ENCODE peak calls at places on chromosomes 1 and 21, in seven cellular contexts. A is GM10248, S is esophagus squamous epithelium, Z is cardiac muscle cell, E is progenitor cell of endocrine pancreas, H is AG04450, R is OCI-LY7. P is an unnamed sample.

GRCh38 chr21:33854604-33855003 is 61.0 kb downstream of the ATP5PO start:
- DNase-seq in R (no peak), A (no peak), E (no peak), S (no peak), Z (no peak), H (no peak), P (no peak)

GRCh38 chr1:66824771-66825170 is 23.7 kb upstream of the INSL5 start:
- DNase-seq in E (no peak), H (no peak), S (no peak), A (no peak), R (no peak), Z (no peak), P (no peak)

GRCh38 chr1:119815361-119815760 is 4.1 kb upstream of the REG4 start:
- DNase-seq in H (no peak), S (no peak), E (no peak), Z (no peak), R (no peak), A (no peak), P (no peak)

GRCh38 chr1:182786223-182787001 is 3.2 kb upstream of the NPL start:
- DNase-seq in R (peak), A (peak), S (no peak), E (peak), H (peak), Z (peak), P (peak)

GRCh38 chr1:183025782-183026774 is 2.9 kb downstream of the LAMC1 start:
- DNase-seq in S (no peak), A (peak), H (no peak), E (no peak), Z (no peak), R (no peak), P (peak)

GRCh38 chr1:159953866-159954515 is at the start of gene SLAMF9:
- DNase-seq in A (no peak), H (no peak), Z (no peak), E (no peak), R (no peak), S (no peak), P (no peak)

GRCh38 chr1:85656256-85656655 is 52.0 kb downstream of the ZNHIT6 start:
- DNase-seq in E (no peak), A (no peak), Z (no peak), R (no peak), H (peak), S (no peak), P (no peak)

GRCh38 chr1:211606327-211606913 is 27.5 kb upstream of the SLC30A1 start:
- DNase-seq in Z (no peak), H (no peak), R (no peak), A (peak), E (no peak), S (no peak), P (peak)

GRCh38 chr1:241722984-241723383 is 70.9 kb downstream of the WDR64 start:
- DNase-seq in E (no peak), A (no peak), S (no peak), Z (no peak), H (no peak), R (no peak), P (no peak)

GRCh38 chr21:34877485-34878128 is 171.5 kb downstream of the RUNX1 start:
- DNase-seq in H (no peak), S (no peak), A (no peak), E (no peak), R (no peak), Z (no peak), P (no peak)

GRCh38 chr1:41358152-41358937 is 2.9 kb upstream of the FOXO6 start:
- DNase-seq in Z (peak), E (no peak), S (no peak), A (no peak), R (no peak), H (no peak), P (no peak)

GRCh38 chr1:53706356-53706755 is 32.6 kb downstream of the GLIS1 start:
- DNase-seq in Z (no peak), E (no peak), R (no peak), A (no peak), S (no peak), H (no peak), P (no peak)

GRCh38 chr1:105442901-105443300 is 1613.6 kb upstream of the PRMT6 start:
- DNase-seq in Z (no peak), H (no peak), A (no peak), S (no peak), R (no peak), E (no peak), P (no peak)

GRCh38 chr1:10767282-10767681 is 29.2 kb downstream of the CASZ1 start:
- DNase-seq in S (no peak), Z (no peak), H (no peak), E (no peak), A (no peak), R (no peak), P (no peak)

GRCh38 chr1:212950243-212951057 is at the start of gene VASH2:
- DNase-seq in S (peak), E (peak), Z (peak), R (peak), H (no peak), A (peak), P (peak)

GRCh38 chr1:182229907-182230522 is 161.6 kb downstream of the GLUL start:
- DNase-seq in Z (peak), S (no peak), H (no peak), E (no peak), R (no peak), A (no peak), P (no peak)

GRCh38 chr1:56404066-56404465 is 175.3 kb downstream of the PLPP3 start:
- DNase-seq in E (no peak), Z (no peak), A (no peak), S (no peak), H (no peak), R (no peak), P (no peak)

GRCh38 chr21:26147535-26147934 is 23.0 kb downstream of the APP start:
- DNase-seq in Z (no peak), E (no peak), H (no peak), S (no peak), R (no peak), A (no peak), P (no peak)

GRCh38 chr1:101128211-101128727 is 102.7 kb upstream of the DPH5 start:
- DNase-seq in A (peak), E (no peak), R (peak), H (no peak), S (no peak), Z (no peak), P (peak)

GRCh38 chr1:151828931-151829330 is 2.7 kb downstream of the RORC start:
- DNase-seq in Z (peak), R (no peak), A (no peak), S (no peak), E (no peak), H (no peak), P (no peak)

GRCh38 chr1:237913345-237913744 is 22.6 kb upstream of the ZP4 start:
- DNase-seq in E (no peak), Z (no peak), A (no peak), R (no peak), S (no peak), H (no peak), P (no peak)

GRCh38 chr1:104468282-104468681 is 718.6 kb downstream of the AMY1C start:
- DNase-seq in H (no peak), E (no peak), R (no peak), Z (no peak), S (no peak), A (no peak), P (no peak)

GRCh38 chr1:173420330-173420806 is 56.8 kb upstream of the PRDX6 start:
- DNase-seq in S (no peak), Z (peak), A (no peak), E (peak), R (peak), H (peak), P (no peak)

GRCh38 chr1:39576016-39576657 is 453 bp downstream of the PABPC4 start:
- DNase-seq in S (no peak), A (peak), R (peak), H (no peak), Z (peak), E (no peak), P (peak)

DNA sequence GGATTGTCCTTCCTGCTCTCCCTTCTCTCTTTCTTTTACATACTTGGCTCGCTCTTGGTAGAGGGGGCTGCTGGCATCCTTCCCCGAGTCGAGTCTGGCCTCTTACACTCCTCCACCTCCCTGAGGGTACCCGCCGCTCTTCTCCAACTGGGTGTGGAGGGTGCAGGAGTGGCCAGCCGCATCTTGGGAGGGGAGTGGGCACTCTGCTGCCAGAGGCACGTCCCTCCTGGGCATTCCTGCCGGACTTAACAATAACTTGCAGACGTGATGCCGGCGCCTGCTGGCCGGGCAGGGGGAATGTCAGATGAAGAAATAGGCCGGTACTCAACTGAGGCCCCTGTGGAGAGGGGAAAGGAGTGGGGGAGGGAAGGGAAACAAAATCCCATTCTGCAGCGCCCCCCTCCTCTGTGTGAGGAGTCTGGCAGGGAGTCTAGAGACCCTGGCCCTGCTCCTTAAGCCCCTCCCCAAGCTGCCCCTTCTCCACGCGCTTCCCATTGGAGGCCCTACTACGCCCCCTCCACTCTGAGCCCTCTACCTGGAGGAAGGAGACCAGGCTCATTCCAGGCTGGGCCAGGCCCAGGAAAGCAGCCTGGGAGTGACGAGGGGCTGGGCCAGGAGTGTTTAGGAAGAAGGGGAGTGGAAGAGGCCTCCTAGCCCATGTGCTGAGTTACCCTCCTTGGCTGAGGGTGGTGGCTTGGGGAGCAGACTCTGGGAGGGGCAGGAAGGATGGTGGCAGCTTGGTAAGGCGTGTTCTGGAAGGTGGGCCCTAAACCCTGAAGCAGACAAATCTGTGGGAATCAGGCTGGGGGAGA is 1.8 kb downstream of the ATP2B4 start:
- DNase-seq in H (no peak), R (no peak), S (no peak), E (peak), Z (peak), A (no peak), P (no peak)
- TF ChIP-seq CTCF in H (peak), R (peak), S (no peak), E (no peak), Z (peak), A (no peak), P (no peak)

GRCh38 chr1:158112994-158113758 is 67.5 kb upstream of the CD1D start:
- DNase-seq in R (peak), A (peak), E (peak), S (no peak), Z (peak), H (no peak), P (no peak)
- TF ChIP-seq CTCF in R (peak), A (no peak), E (peak), S (no peak), Z (peak), H (peak), P (no peak)

GRCh38 chr1:221228594-221228993 is 349.4 kb downstream of the HLX start:
- DNase-seq in S (no peak), Z (no peak), E (no peak), R (no peak), A (no peak), H (no peak), P (no peak)
- TF ChIP-seq CTCF in S (no peak), Z (no peak), E (no peak), R (no peak), A (no peak), H (no peak), P (no peak)

GRCh38 chr1:8376358-8376840 is 58.5 kb downstream of the SLC45A1 start:
- DNase-seq in E (no peak), R (no peak), S (no peak), A (no peak), H (no peak), Z (no peak), P (no peak)

GRCh38 chr1:8377382-8377928 is 59.5 kb downstream of the SLC45A1 start:
- DNase-seq in S (no peak), R (no peak), Z (no peak), H (no peak), E (no peak), A (no peak), P (no peak)

GRCh38 chr1:8373547-8374270 is 55.8 kb downstream of the SLC45A1 start:
- DNase-seq in E (no peak), R (no peak), Z (peak), H (peak), S (no peak), A (no peak), P (no peak)

GRCh38 chr1:8374356-8374755 is 56.4 kb downstream of the SLC45A1 start:
- DNase-seq in Z (no peak), H (no peak), R (no peak), A (no peak), E (no peak), S (no peak), P (no peak)

GRCh38 chr1:8374812-8375211 is 56.9 kb downstream of the SLC45A1 start:
- DNase-seq in R (peak), H (no peak), E (no peak), A (no peak), S (no peak), Z (no peak), P (no peak)
- TF ChIP-seq CTCF in R (peak), H (peak), E (peak), A (peak), S (peak), Z (peak), P (no peak)

DNA sequence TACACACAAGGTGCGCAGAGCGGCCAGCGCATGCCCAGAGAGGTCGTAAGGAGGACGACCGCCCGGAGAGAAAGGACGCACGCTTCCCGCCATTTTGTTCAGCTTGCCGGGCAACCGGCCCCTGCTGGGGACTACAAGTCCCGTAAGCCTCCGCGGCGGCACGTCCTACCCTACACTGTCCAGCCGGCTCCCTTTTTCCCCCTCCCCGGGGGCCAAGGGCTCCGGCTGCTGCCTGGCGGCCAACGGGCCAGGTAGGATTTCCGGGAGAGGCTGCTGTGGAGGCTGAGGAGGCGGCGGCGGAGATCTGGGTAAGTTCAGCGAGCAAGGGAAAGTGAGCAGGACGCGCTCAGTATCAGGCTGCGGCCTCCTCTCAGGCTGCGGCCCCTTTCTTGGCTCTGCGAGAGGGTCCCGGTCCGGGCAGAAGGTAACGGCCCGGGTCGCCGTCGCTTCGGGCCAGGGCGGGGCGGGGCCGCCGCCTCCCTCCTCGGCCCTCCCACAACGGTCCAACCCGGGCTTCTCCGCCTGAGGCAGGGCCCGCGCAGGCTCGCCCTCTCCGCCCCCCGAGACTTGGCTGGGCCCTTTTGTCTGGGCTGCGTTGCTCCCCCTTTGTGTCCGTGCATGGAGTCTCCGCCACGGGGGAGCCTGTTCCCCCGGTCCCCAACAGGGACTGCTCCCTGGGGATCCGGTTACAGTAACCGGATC is at the start of gene PHACTR4:
- DNase-seq in H (peak), Z (peak), S (peak), E (peak), R (peak), A (peak), P (peak)
- TF ChIP-seq CTCF in H (no peak), Z (no peak), S (peak), E (no peak), R (no peak), A (no peak), P (no peak)

P was measured in GM13976.